ENCODE peak calls at places on chromosomes 7 and 10, in ten cellular contexts. S, J, N, P, I, B, Q, X, D and M are unnamed samples.

GRCh38 chr7:20783716-20784310 is 2.9 kb downstream of the SP8 start:
- DNase-seq in J (peak), N (no peak), Q (no peak), B (no peak), I (no peak), P (no peak), D (no peak), S (no peak), X (no peak), M (peak)

GRCh38 chr10:62373995-62374861 is at the start of gene ZNF365:
- DNase-seq in S (peak), J (no peak), Q (no peak), I (no peak), B (no peak), X (no peak), N (peak), P (peak), D (no peak), M (peak)

GRCh38 chr7:105439174-105439893 is 50.6 kb upstream of the SRPK2 start:
- DNase-seq in J (peak), S (no peak), I (peak), Q (no peak), D (peak), P (no peak), N (peak), X (no peak), B (no peak), M (peak)

GRCh38 chr7:137245890-137246289 is 97.6 kb downstream of the PTN start:
- DNase-seq in N (peak), P (no peak), B (no peak), D (no peak), S (no peak), I (no peak), J (no peak), Q (no peak), X (no peak), M (no peak)

GRCh38 chr10:6269953-6270867 is 67.5 kb downstream of the PFKFB3 start:
- DNase-seq in P (peak), J (no peak), S (no peak), B (no peak), I (peak), D (no peak), N (peak), X (peak), Q (no peak), M (peak)

GRCh38 chr7:77238703-77239136 is 39.1 kb upstream of the FGL2 start:
- DNase-seq in P (no peak), X (no peak), J (no peak), B (peak), I (no peak), D (no peak), Q (no peak), N (no peak), S (peak), M (no peak)

GRCh38 chr10:63515002-63515763 is 6.0 kb upstream of the REEP3 start:
- DNase-seq in S (no peak), Q (no peak), B (no peak), P (no peak), D (no peak), I (no peak), N (peak), X (no peak), J (no peak), M (no peak)

GRCh38 chr7:137539111-137539715 is 195.7 kb upstream of the PTN start:
- DNase-seq in J (no peak), N (peak), D (no peak), Q (no peak), S (no peak), B (no peak), I (no peak), P (no peak), X (no peak), M (no peak)

GRCh38 chr10:73408978-73409521 is 4.8 kb downstream of the ANXA7 start:
- DNase-seq in X (no peak), P (no peak), B (no peak), I (no peak), D (no peak), S (no peak), J (no peak), Q (no peak), N (no peak), M (no peak)

GRCh38 chr7:47473499-47474210 is 108.3 kb downstream of the TNS3 start:
- DNase-seq in D (no peak), Q (no peak), S (no peak), P (no peak), J (no peak), X (no peak), I (no peak), B (no peak), N (peak), M (no peak)

GRCh38 chr7:50620418-50620817 is 55.2 kb upstream of the DDC start:
- DNase-seq in X (no peak), P (no peak), I (no peak), D (no peak), J (no peak), Q (no peak), S (no peak), B (no peak), N (no peak), M (no peak)

GRCh38 chr7:133504825-133505224 is 251.9 kb downstream of the EXOC4 start:
- DNase-seq in S (no peak), N (peak), P (no peak), B (no peak), D (no peak), Q (no peak), I (no peak), J (no peak), X (no peak), M (no peak)

GRCh38 chr10:84190621-84191020 is 3.7 kb upstream of the CDHR1 start:
- DNase-seq in J (no peak), P (no peak), N (no peak), S (no peak), Q (no peak), X (no peak), I (no peak), B (no peak), D (no peak), M (no peak)

GRCh38 chr7:26127411-26127810 is 24.6 kb upstream of the NFE2L3 start:
- DNase-seq in Q (no peak), X (peak), S (no peak), D (no peak), J (no peak), B (no peak), P (no peak), N (no peak), I (no peak), M (peak)
- TF ChIP-seq POLR2A in Q (no peak), X (no peak), S (no peak), D (no peak), J (no peak), B (no peak), P (no peak), N (no peak), I (no peak), M (no peak)

GRCh38 chr7:87345166-87345927 is at the start of gene CROT:
- DNase-seq in X (peak), N (peak), J (peak), D (peak), B (peak), Q (peak), S (peak), I (peak), P (peak), M (peak)
- TF ChIP-seq POLR2A in X (peak), N (no peak), J (peak), D (peak), B (no peak), Q (peak), S (peak), I (no peak), P (peak), M (peak)

GRCh38 chr10:95405655-95406054 is 114.9 kb upstream of the PDLIM1 start:
- DNase-seq in Q (no peak), X (no peak), D (no peak), J (no peak), P (no peak), S (no peak), I (no peak), N (no peak), B (no peak), M (no peak)

GRCh38 chr10:95407546-95407945 is 116.7 kb upstream of the PDLIM1 start:
- DNase-seq in B (no peak), N (no peak), P (no peak), I (no peak), Q (no peak), S (no peak), J (no peak), X (no peak), D (no peak), M (no peak)

GRCh38 chr10:95408148-95408930 is 117.5 kb upstream of the PDLIM1 start:
- DNase-seq in P (no peak), Q (no peak), I (no peak), S (no peak), D (no peak), N (no peak), J (no peak), B (peak), X (no peak), M (no peak)

GRCh38 chr10:95404864-95405263 is 114.1 kb upstream of the PDLIM1 start:
- DNase-seq in D (no peak), P (no peak), N (no peak), I (no peak), J (no peak), X (no peak), Q (no peak), S (no peak), B (no peak), M (no peak)

GRCh38 chr10:95406651-95407280 is 116.0 kb upstream of the PDLIM1 start:
- DNase-seq in N (no peak), B (no peak), X (no peak), D (no peak), P (no peak), J (peak), I (peak), Q (no peak), S (peak), M (peak)
- TF ChIP-seq POLR2A in N (no peak), B (no peak), X (no peak), D (no peak), P (no peak), J (no peak), I (no peak), Q (no peak), S (peak), M (no peak)

DNA sequence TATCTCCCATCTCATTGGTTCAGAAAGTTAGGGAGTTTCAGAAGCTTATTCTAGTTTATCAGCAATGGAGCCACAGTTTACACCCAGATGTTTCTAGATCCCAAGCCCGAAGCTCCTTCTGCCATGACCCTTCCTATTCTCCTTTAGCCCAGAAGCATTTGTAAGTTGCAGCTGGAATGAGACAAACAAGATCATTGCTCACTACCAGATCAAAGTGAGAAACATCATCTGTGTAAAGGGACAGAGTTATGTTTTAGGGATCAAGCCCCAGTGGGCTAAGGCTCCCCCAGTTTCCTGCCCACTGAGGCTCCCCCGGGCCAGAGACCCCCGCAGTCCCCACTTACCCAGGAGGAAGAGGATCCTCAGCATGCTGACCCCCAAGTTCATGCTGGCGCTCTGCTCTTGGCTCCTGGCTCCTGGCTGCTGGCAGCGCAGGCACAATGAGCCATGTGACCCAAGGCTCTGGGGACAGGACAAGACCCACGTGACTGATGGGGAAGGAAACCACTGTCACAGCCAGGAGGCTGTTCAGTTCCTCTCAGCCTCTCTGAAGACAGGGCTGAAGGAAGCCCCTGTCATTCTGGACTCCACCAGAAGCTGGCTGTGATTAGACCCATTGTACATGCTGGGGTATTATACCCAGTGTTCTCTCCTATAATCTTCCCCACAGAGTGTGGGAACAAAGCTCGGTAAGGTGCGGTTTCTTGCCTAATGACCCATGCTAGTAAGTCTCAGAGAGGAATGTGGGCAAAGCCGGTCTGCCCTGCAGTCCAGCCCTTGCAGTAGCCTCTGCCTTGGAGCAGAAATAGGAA is at the start of gene TMEM273:
- DNase-seq in D (no peak), J (no peak), B (peak), I (peak), S (peak), N (no peak), Q (peak), P (no peak), X (peak), M (peak)
- TF ChIP-seq POLR2A in D (no peak), J (no peak), B (no peak), I (no peak), S (peak), N (no peak), Q (peak), P (peak), X (peak), M (no peak)

GRCh38 chr10:46030091-46030937 is at the start of gene NCOA4:
- DNase-seq in Q (peak), J (peak), I (peak), D (peak), B (peak), X (peak), S (peak), P (peak), N (peak), M (peak)
- TF ChIP-seq POLR2A in Q (peak), J (peak), I (no peak), D (peak), B (no peak), X (peak), S (peak), P (peak), N (peak), M (peak)

DNA sequence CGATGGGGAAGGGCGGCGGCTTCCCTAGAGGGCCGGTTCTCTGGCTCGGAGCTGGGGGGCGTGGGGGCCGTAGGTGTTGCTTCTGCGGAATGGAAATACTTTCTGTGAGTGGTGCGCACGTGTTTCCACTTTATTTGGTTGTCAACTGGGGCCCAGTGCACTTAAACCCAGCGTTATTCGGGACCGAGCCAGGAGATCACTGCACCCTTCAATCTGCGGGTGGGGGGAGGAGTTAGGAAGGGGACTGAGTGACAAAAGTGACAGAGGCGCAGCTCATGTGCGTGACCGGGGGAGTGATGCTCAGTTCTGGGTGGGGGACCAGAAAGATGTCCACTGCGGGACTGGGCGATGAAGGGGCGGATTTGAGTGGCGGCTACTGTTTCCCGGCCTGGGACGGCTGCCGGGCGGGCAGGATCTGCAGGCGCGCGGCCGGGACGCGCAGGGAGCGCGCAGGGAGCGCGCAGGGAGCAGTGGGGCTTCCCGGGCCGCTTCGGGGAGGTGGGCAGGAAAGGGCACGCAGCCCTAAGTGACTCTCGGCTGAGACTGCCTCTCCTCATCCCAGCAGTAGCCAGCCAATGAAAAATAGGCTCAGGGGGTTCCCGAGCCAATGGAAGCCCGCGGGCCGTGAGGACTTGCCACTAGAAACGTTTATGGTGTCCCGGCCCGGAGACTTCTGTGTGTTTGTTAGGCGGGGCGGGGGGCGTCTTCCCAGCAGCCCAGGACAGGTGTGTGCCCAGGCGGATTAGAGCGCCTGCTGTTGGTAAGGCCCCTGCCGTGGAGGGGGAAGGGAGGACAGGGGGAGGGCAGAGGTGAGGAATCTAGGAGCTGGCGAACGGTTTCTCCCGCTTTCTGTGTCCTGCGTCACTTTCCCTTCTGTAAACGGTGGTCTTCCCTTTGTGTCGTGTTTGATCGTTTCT is 54.3 kb upstream of the KDM7A start:
- DNase-seq in S (peak), X (no peak), N (peak), P (no peak), Q (no peak), D (peak), I (peak), B (peak), J (peak), M (peak)
- TF ChIP-seq POLR2A in S (no peak), X (no peak), N (no peak), P (no peak), Q (no peak), D (peak), I (no peak), B (no peak), J (no peak), M (no peak)

DNA sequence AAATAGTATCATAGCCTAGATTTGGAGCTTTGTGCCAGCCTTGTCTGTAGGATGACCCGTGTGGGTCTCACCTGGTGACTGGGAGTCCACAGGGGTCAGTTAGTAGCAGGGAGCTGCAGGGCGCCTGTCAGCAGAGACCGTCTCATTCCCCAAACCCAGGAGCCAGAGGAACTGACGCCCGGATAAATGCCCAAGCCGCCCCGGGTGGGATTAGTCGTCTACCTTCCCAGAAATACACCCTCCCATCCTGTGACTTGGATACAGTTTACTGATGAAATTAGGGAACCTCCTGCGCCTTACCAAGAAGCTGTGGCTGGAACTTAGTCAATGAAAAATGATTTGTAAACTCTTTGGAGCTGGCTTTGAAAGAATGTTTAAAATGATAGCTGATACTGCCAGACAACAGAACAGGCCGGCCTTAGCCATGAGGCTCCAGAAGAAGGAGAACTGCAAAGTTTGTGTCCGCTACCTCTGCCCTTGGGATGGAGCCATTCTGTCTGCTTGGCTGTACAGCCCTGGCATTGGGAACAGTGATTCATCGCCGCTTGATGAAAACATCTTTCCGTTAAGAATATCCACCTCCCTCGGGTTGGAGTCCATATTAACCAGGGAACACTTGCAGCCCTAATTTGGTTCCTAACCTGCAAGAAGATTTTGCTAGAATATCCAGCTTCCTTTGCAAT is 12.7 kb downstream of the FOXK1 start:
- DNase-seq in Q (no peak), N (peak), P (no peak), J (no peak), B (peak), S (peak), I (no peak), D (no peak), X (no peak), M (no peak)
- TF ChIP-seq POLR2A in Q (no peak), N (peak), P (no peak), J (no peak), B (no peak), S (no peak), I (no peak), D (no peak), X (no peak), M (no peak)

GRCh38 chr7:100678291-100678984 is 4.9 kb downstream of the GNB2 start:
- DNase-seq in P (peak), S (no peak), I (no peak), Q (no peak), J (no peak), D (no peak), B (no peak), N (no peak), X (no peak), M (no peak)
- TF ChIP-seq POLR2A in P (no peak), S (no peak), I (no peak), Q (no peak), J (no peak), D (peak), B (no peak), N (no peak), X (peak), M (no peak)